ENCODE peak calls at places on chromosomes 5 and 9, in six cellular contexts. F is HCT116; Z is LHCN-M2; J is fibroblast of mammary gland; U is CD8-positive, alpha-beta T cell; I is activated naive CD8-positive, alpha-beta T cell treated with anti-CD3 and anti-CD28 coated beads, Interleukin-2, amount 10 ng/mL, durations not matched to agents 7 days and 5 days. V is an unnamed sample.

GRCh38 chr9:127612993-127613954 is 1.2 kb downstream of the STXBP1 start:
- DNase-seq in Z (peak), I (peak), J (peak), F (no peak), U (peak), V (no peak)

GRCh38 chr5:57735754-57736153 is 253.1 kb upstream of the ACTBL2 start:
- DNase-seq in U (no peak), Z (peak), F (peak), J (peak), I (no peak), V (no peak)

GRCh38 chr5:119255571-119256356 is 100.1 kb upstream of the TNFAIP8 start:
- DNase-seq in Z (peak), U (no peak), J (peak), I (no peak), F (peak), V (no peak)

GRCh38 chr5:156120777-156121176 is 206.2 kb upstream of the SGCD start:
- DNase-seq in J (peak), F (no peak), Z (no peak), I (no peak), U (no peak), V (no peak)

GRCh38 chr5:1270933-1271914 is 23.6 kb downstream of the TERT start:
- DNase-seq in Z (peak), U (no peak), J (no peak), F (no peak), I (no peak), V (no peak)

GRCh38 chr9:3827175-3827574 is 301.4 kb upstream of the RFX3 start:
- DNase-seq in J (no peak), I (no peak), F (peak), Z (no peak), U (no peak), V (no peak)

GRCh38 chr5:124064956-124065355 is 553.0 kb downstream of the CSNK1G3 start:
- DNase-seq in F (no peak), I (no peak), Z (peak), U (no peak), J (peak), V (no peak)

GRCh38 chr5:116097301-116097700 is 12.5 kb downstream of the COMMD10 start:
- DNase-seq in I (no peak), J (no peak), U (no peak), F (no peak), Z (no peak), V (no peak)

GRCh38 chr9:134526798-134527492 is 114.7 kb upstream of the COL5A1 start:
- DNase-seq in J (peak), F (no peak), Z (no peak), U (no peak), I (no peak), V (no peak)

GRCh38 chr5:135191084-135191826 is 157.2 kb upstream of the PITX1 start:
- DNase-seq in Z (peak), U (peak), I (peak), F (peak), J (peak), V (peak)

GRCh38 chr5:82168294-82168693 is 109.9 kb downstream of the RPS23 start:
- DNase-seq in I (no peak), Z (peak), F (no peak), J (peak), U (no peak), V (no peak)

GRCh38 chr5:180975338-180975737 is 13.3 kb upstream of the BTNL3 start:
- DNase-seq in F (no peak), U (no peak), Z (no peak), J (no peak), I (no peak), V (no peak)

GRCh38 chr5:76657683-76658311 is 34.6 kb upstream of the F2RL2 start:
- DNase-seq in U (no peak), J (no peak), I (no peak), Z (no peak), F (no peak), V (no peak)

GRCh38 chr5:60776343-60776742 is 67.7 kb downstream of the ELOVL7 start:
- DNase-seq in J (no peak), U (no peak), I (no peak), F (no peak), Z (no peak), V (no peak)

GRCh38 chr9:85040806-85041575 is 371.5 kb downstream of the NTRK2 start:
- DNase-seq in F (no peak), U (no peak), I (no peak), J (no peak), Z (no peak), V (no peak)

GRCh38 chr5:97618721-97619120 is 435.7 kb upstream of the RIOK2 start:
- DNase-seq in I (no peak), F (no peak), U (no peak), Z (peak), J (peak), V (no peak)